ENCODE peak calls at places on chromosomes 12 and 14, in four cellular contexts. P is HCEC 1CT, L is fibroblast of lung, Y is cerebellum. N is an unnamed sample.

GRCh38 chr12:50187084-50187900 is 20.1 kb upstream of the CERS5 start:
- DNase-seq in P (peak; percentile 76), L (peak; percentile 80), Y (no peak), N (no peak)

GRCh38 chr14:33842299-33842698 is 108.6 kb downstream of the EGLN3 start:
- DNase-seq in P (no peak), L (no peak), Y (no peak), N (no peak)

GRCh38 chr12:124764451-124764850 is 99.2 kb downstream of the SCARB1 start:
- DNase-seq in P (peak; percentile 60), L (peak; percentile 79), Y (no peak), N (no peak)

GRCh38 chr12:118344829-118345228 is 27.9 kb downstream of the TAOK3 start:
- DNase-seq in P (no peak), L (no peak), Y (no peak), N (no peak)

GRCh38 chr14:68667313-68667791 is 125.5 kb downstream of the ZFP36L1 start:
- DNase-seq in P (peak; percentile 52), L (peak; percentile 75), Y (no peak), N (no peak)

GRCh38 chr14:101707285-101707842 is 54.1 kb upstream of the PPP2R5C start:
- DNase-seq in P (peak; percentile 64), L (peak; percentile 90), Y (peak; percentile 76), N (peak; percentile 66)

GRCh38 chr12:104571328-104571727 is 114.6 kb downstream of the CHST11 start:
- DNase-seq in P (no peak), L (no peak), Y (no peak), N (no peak)

GRCh38 chr14:22558221-22558913 is 30.7 kb downstream of the DAD1 start:
- DNase-seq in P (no peak), L (no peak), Y (no peak), N (no peak)

GRCh38 chr14:50260511-50260910 is 29.1 kb upstream of the SOS2 start:
- DNase-seq in P (peak; percentile 41), L (peak; percentile 72), Y (peak; percentile 3), N (no peak)

GRCh38 chr12:64461634-64462414 is 9.9 kb downstream of the TBK1 start:
- DNase-seq in P (peak; percentile 79), L (peak; percentile 53), Y (no peak), N (no peak)

GRCh38 chr14:89956294-89957009 is 725 bp downstream of the TDP1 start:
- DNase-seq in P (peak; percentile 93), L (peak; percentile 85), Y (peak; percentile 27), N (peak; percentile 37)

GRCh38 chr12:24798335-24798734 is 150.6 kb downstream of the BCAT1 start:
- DNase-seq in P (no peak), L (no peak), Y (no peak), N (no peak)

GRCh38 chr14:75690010-75690409 is 29.0 kb downstream of the TTLL5 start:
- DNase-seq in P (no peak), L (no peak), Y (no peak), N (no peak)

GRCh38 chr14:104705340-104706047 is 16.1 kb downstream of the INF2 start:
- DNase-seq in P (no peak), L (no peak), Y (no peak), N (no peak)